ENCODE peak calls at places on chromosomes 3 and 15, in four cellular contexts. W is BJ, F is Peyer's patch, J is GM12865. D is an unnamed sample.

GRCh38 chr3:17672506-17672905 is 69.9 kb downstream of the TBC1D5 start:
- DNase-seq in W (no peak), F (no peak), J (no peak), D (peak)

GRCh38 chr15:69999392-70000085 is 98.2 kb downstream of the TLE3 start:
- DNase-seq in W (no peak), F (no peak), J (no peak), D (no peak)

GRCh38 chr3:30286007-30286669 is 320.3 kb upstream of the TGFBR2 start:
- DNase-seq in W (peak), F (no peak), J (no peak), D (peak)

GRCh38 chr3:72488736-72489030 is 359.6 kb downstream of the SHQ1 start:
- DNase-seq in W (no peak), F (no peak), J (no peak), D (no peak)

GRCh38 chr3:187027531-187027936 is 97.2 kb downstream of the ST6GAL1 start:
- DNase-seq in W (no peak), F (no peak), J (peak), D (no peak)

GRCh38 chr3:120177907-120178306 is 83.7 kb upstream of the GSK3B start:
- DNase-seq in W (no peak), F (no peak), J (peak), D (no peak)

GRCh38 chr15:93829115-93829849 is 402.1 kb upstream of the MCTP2 start:
- DNase-seq in W (no peak), F (no peak), J (no peak), D (no peak)

GRCh38 chr15:59918994-59919951 is 84.8 kb upstream of the FOXB1 start:
- DNase-seq in W (no peak), F (no peak), J (peak), D (no peak)

GRCh38 chr3:149977391-149977790 is 6.7 kb upstream of the PFN2 start:
- DNase-seq in W (no peak), F (no peak), J (no peak), D (no peak)

GRCh38 chr3:113532698-113533533 is 561 bp downstream of the SIDT1 start:
- DNase-seq in W (no peak), F (peak), J (peak), D (no peak)

GRCh38 chr15:51299187-51300015 is 39.0 kb downstream of the CYP19A1 start:
- DNase-seq in W (no peak), F (no peak), J (no peak), D (no peak)

GRCh38 chr3:172082269-172082668 is 42.9 kb downstream of the FNDC3B start:
- DNase-seq in W (peak), F (no peak), J (no peak), D (peak)

GRCh38 chr15:88115529-88116152 is 140.9 kb downstream of the NTRK3 start:
- DNase-seq in W (no peak), F (no peak), J (no peak), D (no peak)

GRCh38 chr3:144384241-144384979 is 412.8 kb downstream of the DIPK2A start:
- DNase-seq in W (no peak), F (no peak), J (no peak), D (no peak)

GRCh38 chr3:149726716-149727407 is 25.4 kb downstream of the COMMD2 start:
- DNase-seq in W (no peak), F (no peak), J (peak), D (no peak)

GRCh38 chr3:169662215-169663070 is 1.1 kb downstream of the MECOM start:
- DNase-seq in W (no peak), F (peak), J (peak), D (no peak)

GRCh38 chr15:57298843-57299550 is 77.3 kb upstream of the CGNL1 start:
- DNase-seq in W (no peak), F (no peak), J (no peak), D (no peak)

GRCh38 chr3:149638401-149639092 is 19.3 kb downstream of the WWTR1 start:
- DNase-seq in W (peak), F (no peak), J (no peak), D (peak)

GRCh38 chr3:100335137-100335833 is 728 bp downstream of the NIT2 start:
- DNase-seq in W (no peak), F (peak), J (peak), D (no peak)

GRCh38 chr15:53520867-53521525 is 238.5 kb downstream of the WDR72 start:
- DNase-seq in W (no peak), F (no peak), J (no peak), D (no peak)

GRCh38 chr15:77784361-77785292 is 151.9 kb upstream of the LINGO1 start:
- DNase-seq in W (no peak), F (no peak), J (peak), D (no peak)

GRCh38 chr3:43995929-43996378 is 245.7 kb upstream of the TOPAZ1 start:
- DNase-seq in W (no peak), F (no peak), J (peak), D (no peak)

DNA sequence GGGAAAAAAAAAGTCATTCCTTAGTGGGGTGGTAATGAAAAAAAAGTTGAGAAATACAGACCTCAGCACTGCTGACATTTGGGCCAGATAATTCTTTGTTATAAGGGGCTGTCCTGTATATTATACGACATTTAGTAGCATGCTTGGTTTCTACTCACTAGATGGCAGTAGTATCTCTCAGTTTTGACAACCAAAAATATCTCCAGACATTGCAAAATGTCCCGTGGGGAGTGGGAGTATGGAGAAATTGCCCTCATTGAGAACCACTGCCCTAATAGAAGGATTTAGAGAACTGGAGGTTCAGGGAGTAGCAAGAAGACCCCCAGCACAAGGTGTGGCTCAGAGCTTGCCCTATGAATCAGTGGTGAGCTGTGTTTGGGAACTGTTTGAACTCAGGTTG is 28.6 kb upstream of the TEX264 start:
- DNase-seq in W (no peak), F (no peak), J (no peak), D (no peak)
- TF ChIP-seq CTCF in W (peak), F (peak), J (peak), D (peak)

GRCh38 chr3:5583920-5584319 is 396.4 kb downstream of the EDEM1 start:
- DNase-seq in W (no peak), F (no peak), J (no peak), D (no peak)
- TF ChIP-seq CTCF in W (no peak), F (no peak), J (no peak), D (no peak)

DNA sequence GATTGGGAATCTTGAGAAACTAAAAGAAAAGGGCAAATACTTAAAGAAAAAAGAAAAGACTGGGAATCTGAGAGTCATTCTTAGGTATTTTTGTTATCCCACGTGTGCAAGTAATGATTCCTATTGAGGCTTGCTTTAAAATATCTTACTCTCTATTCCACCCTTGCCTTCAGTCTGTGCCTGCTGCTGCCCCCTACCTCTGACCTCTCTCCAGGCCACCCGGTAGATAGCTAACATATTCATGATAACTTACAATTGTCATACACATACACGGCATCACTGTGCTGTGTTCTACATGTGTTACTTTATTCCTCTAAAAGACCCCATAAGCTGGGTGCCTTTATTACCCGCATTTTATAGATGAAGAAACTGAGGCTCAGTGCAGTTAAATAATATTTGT is 27.8 kb upstream of the ATP13A3 start:
- DNase-seq in W (no peak), F (no peak), J (no peak), D (no peak)
- TF ChIP-seq CTCF in W (no peak), F (no peak), J (no peak), D (no peak)

GRCh38 chr3:136893848-136894443 is 31.9 kb downstream of the NCK1 start:
- DNase-seq in W (peak), F (no peak), J (no peak), D (peak)
- TF ChIP-seq CTCF in W (no peak), F (no peak), J (no peak), D (no peak)

GRCh38 chr15:64690578-64691296 is 84.7 kb downstream of the RBPMS2 start:
- DNase-seq in W (no peak), F (no peak), J (no peak), D (no peak)
- TF ChIP-seq CTCF in W (no peak), F (peak), J (peak), D (no peak)

GRCh38 chr3:52012699-52013098 is 17.0 kb upstream of the RPL29 start:
- DNase-seq in W (no peak), F (no peak), J (no peak), D (no peak)

GRCh38 chr3:52013802-52014598 is 18.3 kb upstream of the RPL29 start:
- DNase-seq in W (no peak), F (no peak), J (no peak), D (no peak)

GRCh38 chr3:52017467-52018065 is 21.9 kb upstream of the RPL29 start:
- DNase-seq in W (no peak), F (no peak), J (no peak), D (no peak)

GRCh38 chr3:52015431-52016256 is 19.9 kb upstream of the RPL29 start:
- DNase-seq in W (no peak), F (no peak), J (no peak), D (no peak)

DNA sequence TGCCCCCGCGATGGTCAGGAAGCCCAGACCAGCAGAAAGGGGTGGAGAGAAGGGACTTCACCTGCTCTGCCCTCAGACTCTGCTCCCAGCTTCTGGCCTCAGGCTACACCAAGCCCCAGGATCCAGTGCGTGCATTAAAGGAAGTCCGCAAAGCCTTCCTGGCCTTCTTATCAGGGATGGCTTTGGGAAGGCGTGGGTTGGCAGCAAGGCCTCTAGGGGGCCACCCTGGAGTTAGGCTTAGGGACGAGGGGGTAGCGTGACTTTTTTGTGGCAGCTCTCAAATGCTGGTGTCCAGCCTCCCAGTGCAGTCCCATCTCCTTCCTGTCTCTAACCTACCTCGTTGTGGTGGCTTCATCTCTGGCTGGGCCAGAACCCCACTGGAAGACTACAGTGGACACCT is 18.9 kb upstream of the RPL29 start:
- DNase-seq in W (no peak), F (no peak), J (no peak), D (no peak)
- TF ChIP-seq CTCF in W (peak), F (no peak), J (peak), D (peak)

GRCh38 chr3:105399062-105399461 is 32.4 kb downstream of the ALCAM start:
- DNase-seq in W (no peak), F (no peak), J (no peak), D (no peak)

GRCh38 chr3:105402287-105402801 is 35.6 kb downstream of the ALCAM start:
- DNase-seq in W (no peak), F (no peak), J (no peak), D (no peak)

GRCh38 chr3:105401691-105402149 is 35.0 kb downstream of the ALCAM start:
- DNase-seq in W (no peak), F (no peak), J (no peak), D (no peak)

GRCh38 chr3:105399611-105400010 is 32.9 kb downstream of the ALCAM start:
- DNase-seq in W (no peak), F (no peak), J (no peak), D (no peak)

GRCh38 chr3:105401254-105401653 is 34.5 kb downstream of the ALCAM start:
- DNase-seq in W (no peak), F (no peak), J (no peak), D (no peak)
- TF ChIP-seq CTCF in W (no peak), F (no peak), J (no peak), D (no peak)

GRCh38 chr3:48664929-48665328 is 2.2 kb upstream of the CELSR3 start:
- DNase-seq in W (no peak), F (no peak), J (no peak), D (no peak)

GRCh38 chr3:48662140-48662752 is 440 bp downstream of the CELSR3 start:
- DNase-seq in W (no peak), F (no peak), J (no peak), D (no peak)

GRCh38 chr3:48662753-48663488 is at the start of gene CELSR3:
- DNase-seq in W (peak), F (peak), J (peak), D (peak)

GRCh38 chr3:48664313-48664644 is 1.6 kb upstream of the CELSR3 start:
- DNase-seq in W (no peak), F (no peak), J (no peak), D (no peak)

DNA sequence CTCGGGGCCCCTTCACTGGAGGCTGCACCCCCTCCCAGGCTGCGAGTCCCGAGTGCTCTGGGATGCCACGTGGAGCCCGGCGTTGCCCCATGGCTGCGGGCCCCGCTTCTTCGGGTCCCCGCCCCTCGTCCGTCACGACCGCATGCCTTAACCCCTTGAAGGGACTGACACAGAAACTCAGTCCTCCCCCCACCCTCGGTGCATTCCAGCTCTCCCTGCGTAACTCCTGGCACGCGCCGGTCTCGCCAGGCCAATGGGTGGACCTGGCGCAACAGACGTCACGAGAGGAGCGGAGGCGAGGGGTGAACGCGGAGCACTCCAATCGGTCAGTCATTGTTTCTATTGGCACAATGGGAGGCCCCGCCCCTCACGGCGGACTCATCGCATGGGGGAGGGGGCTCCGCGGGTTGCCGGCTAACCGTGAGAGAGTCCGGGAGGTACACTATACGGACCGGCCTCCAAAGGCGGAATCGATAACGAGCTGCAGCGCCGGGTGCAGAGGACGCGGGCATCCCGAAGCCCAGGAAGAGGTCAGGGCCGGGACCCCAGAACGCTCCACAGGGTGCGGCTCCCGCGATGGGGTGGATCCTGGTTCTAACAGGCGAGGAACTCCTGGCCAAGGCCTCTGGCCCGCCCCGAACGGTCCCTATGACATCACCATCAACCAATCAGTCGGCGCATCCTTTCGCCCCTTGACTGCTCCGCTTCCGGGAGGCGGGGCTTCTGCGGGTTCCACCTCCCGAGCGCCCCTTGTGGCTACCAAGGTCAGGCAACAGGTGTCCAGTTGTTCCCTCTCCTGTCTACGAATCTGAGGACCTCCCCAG is 1.0 kb upstream of the CELSR3 start:
- DNase-seq in W (peak), F (peak), J (peak), D (peak)
- TF ChIP-seq CTCF in W (peak), F (peak), J (peak), D (peak)

GRCh38 chr3:65689436-65689835 is 349.3 kb downstream of the MAGI1 start:
- DNase-seq in W (no peak), F (no peak), J (no peak), D (no peak)
- TF ChIP-seq CTCF in W (peak), F (no peak), J (no peak), D (no peak)

D was measured in AG09319.